ENCODE peak calls at places on chromosome 19, in four cellular contexts. G is astrocyte; H is CD8-positive, alpha-beta memory T cell; M is vagina. Z is an unnamed sample.

GRCh38 chr19:49832556-49832955 is 14.5 kb downstream of the MED25 start:
- DNase-seq in G (no peak), H (no peak), M (no peak), Z (no peak)

GRCh38 chr19:50558449-50558848 is 9.8 kb downstream of the LRRC4B start:
- DNase-seq in M (no peak), G (no peak), H (no peak), Z (no peak)

GRCh38 chr19:17236414-17236716 is 9.4 kb downstream of the NR2F6 start:
- DNase-seq in G (no peak), M (no peak), H (no peak), Z (no peak)

GRCh38 chr19:4969292-4969771 is 419 bp downstream of the KDM4B start:
- DNase-seq in G (no peak), M (no peak), H (no peak), Z (no peak)

GRCh38 chr19:7101498-7102253 is 32.2 kb downstream of the ZNF557 start:
- DNase-seq in H (no peak), M (no peak), G (no peak), Z (no peak)

GRCh38 chr19:35254341-35255297 is 5.8 kb downstream of the LSR start:
- DNase-seq in M (peak; percentile 60), G (no peak), H (no peak), Z (no peak)

GRCh38 chr19:46717716-46718143 is 816 bp upstream of the PRKD2 start:
- DNase-seq in H (no peak), M (no peak), G (no peak), Z (no peak)

GRCh38 chr19:6451583-6452222 is 7.9 kb downstream of the SLC25A23 start:
- DNase-seq in H (no peak), M (no peak), G (no peak), Z (no peak)

GRCh38 chr19:42461700-42462324 is 19.1 kb upstream of the CXCL17 start:
- DNase-seq in M (no peak), H (no peak), G (no peak), Z (no peak)

GRCh38 chr19:29547981-29548380 is 22.2 kb downstream of the VSTM2B start:
- DNase-seq in M (no peak), H (no peak), G (no peak), Z (no peak)

GRCh38 chr19:1080360-1081161 is 13.6 kb downstream of the ARHGAP45 start:
- DNase-seq in M (no peak), G (no peak), H (no peak), Z (no peak)

GRCh38 chr19:51501594-51502263 is at the start of gene SIGLEC12:
- DNase-seq in M (no peak), G (no peak), H (no peak), Z (no peak)

GRCh38 chr19:2391118-2391725 is 31.2 kb downstream of the TMPRSS9 start:
- DNase-seq in G (peak; percentile 52), M (no peak), H (peak; percentile 53), Z (peak; percentile 55)

GRCh38 chr19:11418518-11419506 is at the start of gene RGL3:
- DNase-seq in G (no peak), H (no peak), M (no peak), Z (no peak)

GRCh38 chr19:50378863-50379236 is 2.6 kb downstream of the NR1H2 start:
- DNase-seq in M (no peak), G (no peak), H (no peak), Z (no peak)

GRCh38 chr19:10888421-10888866 is 17.1 kb downstream of the CARM1 start:
- DNase-seq in H (no peak), G (no peak), M (no peak), Z (no peak)

GRCh38 chr19:49553451-49554271 is 25.9 kb downstream of the RCN3 start:
- DNase-seq in H (no peak), M (no peak), G (peak; percentile 71), Z (no peak)

GRCh38 chr19:29576761-29577661 is 29.1 kb upstream of the POP4 start:
- DNase-seq in G (peak; percentile 18), H (no peak), M (peak; percentile 16), Z (no peak)

GRCh38 chr19:11116507-11116906 is 27.2 kb downstream of the LDLR start:
- DNase-seq in H (no peak), G (no peak), M (no peak), Z (no peak)

GRCh38 chr19:5903054-5903501 is 512 bp downstream of the NDUFA11 start:
- DNase-seq in H (no peak), G (peak; percentile 46), M (no peak), Z (no peak)

GRCh38 chr19:49689133-49690072 is at the start of gene ADM5:
- DNase-seq in H (no peak), M (no peak), G (no peak), Z (no peak)

GRCh38 chr19:11460207-11460606 is 20.6 kb downstream of the ELAVL3 start:
- DNase-seq in H (no peak), G (no peak), M (no peak), Z (no peak)

GRCh38 chr19:10552596-10553053 is 8.9 kb downstream of the ATG4D start:
- DNase-seq in M (no peak), G (no peak), H (no peak), Z (no peak)

GRCh38 chr19:47408156-47408938 is 11.0 kb downstream of the MEIS3 start:
- DNase-seq in H (no peak), G (no peak), M (no peak), Z (no peak)

GRCh38 chr19:7933411-7933810 is 7.5 kb upstream of the CTXN1 start:
- DNase-seq in H (no peak), M (no peak), G (no peak), Z (no peak)

GRCh38 chr19:42069619-42070293 is at the start of gene GRIK5:
- DNase-seq in M (no peak), H (no peak), G (no peak), Z (no peak)

GRCh38 chr19:41411682-41412265 is 14.2 kb downstream of the BCKDHA start:
- DNase-seq in H (no peak), G (no peak), M (no peak), Z (no peak)

GRCh38 chr19:1672038-1672768 is 19.8 kb upstream of the TCF3 start:
- DNase-seq in H (peak; percentile 32), M (no peak), G (no peak), Z (no peak)

GRCh38 chr19:10134040-10134439 is 14.3 kb upstream of the EIF3G start:
- DNase-seq in M (no peak), G (no peak), H (no peak), Z (no peak)

GRCh38 chr19:38386968-38387549 is 775 bp downstream of the GGN start:
- DNase-seq in M (no peak), H (no peak), G (no peak), Z (no peak)

GRCh38 chr19:16069813-16070365 is 6.4 kb upstream of the TPM4 start:
- DNase-seq in M (peak; percentile 88), G (no peak), H (no peak), Z (no peak)

GRCh38 chr19:49983645-49984229 is 22.8 kb upstream of the SIGLEC11 start:
- DNase-seq in H (peak; percentile 52), G (no peak), M (no peak), Z (peak; percentile 75)

GRCh38 chr19:1082165-1082927 is 12.8 kb downstream of the POLR2E start:
- DNase-seq in H (peak; percentile 84), M (no peak), G (no peak), Z (no peak)

GRCh38 chr19:50486823-50487515 is 10.3 kb upstream of the GARIN5A start:
- DNase-seq in G (no peak), M (no peak), H (peak; percentile 27), Z (no peak)

GRCh38 chr19:47272448-47273312 is 2.0 kb upstream of the INAFM1 start:
- DNase-seq in G (peak; percentile 10), H (no peak), M (no peak), Z (peak; percentile 47)

GRCh38 chr19:10259162-10259905 is 7.3 kb downstream of the MRPL4 start:
- DNase-seq in G (peak; percentile 62), M (no peak), H (peak; percentile 77), Z (peak; percentile 81)

GRCh38 chr19:36719687-36720556 is 32.5 kb downstream of the ZNF567 start:
- DNase-seq in G (peak; percentile 10), M (no peak), H (no peak), Z (no peak)

GRCh38 chr19:11767633-11768133 is 883 bp downstream of the ZNF441 start:
- DNase-seq in M (no peak), H (peak; percentile 9), G (peak; percentile 10), Z (peak; percentile 19)

GRCh38 chr19:16587031-16588023 is 15.1 kb upstream of the SLC35E1 start:
- DNase-seq in M (no peak), H (peak; percentile 62), G (peak; percentile 58), Z (peak; percentile 36)

DNA sequence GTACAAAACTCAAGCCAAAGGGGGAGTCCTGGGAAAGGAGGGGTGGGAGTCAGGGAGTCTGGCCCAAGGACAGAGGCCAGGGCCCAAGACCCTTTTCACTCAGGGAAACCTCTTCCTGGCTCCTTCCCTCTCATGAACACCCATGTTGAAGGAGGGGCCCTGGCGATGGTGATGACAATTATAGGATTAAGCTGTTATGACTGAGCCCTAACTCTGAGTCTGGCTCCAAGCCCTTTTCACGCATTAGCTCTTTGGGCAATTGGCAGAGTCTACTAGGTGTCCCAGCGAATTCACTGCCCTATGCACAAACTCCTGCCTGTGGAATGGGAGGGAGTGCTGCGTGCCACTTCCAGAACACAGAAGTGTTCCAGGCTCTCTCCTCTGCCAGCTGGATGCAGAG is 20.7 kb downstream of the ZNF575 start:
- DNase-seq in G (no peak), M (no peak), H (no peak), Z (no peak)
- H3K4me3 ChIP-seq in G (no peak overlapping the region), M (no peak overlapping the region), H (no peak overlapping the region), Z (no peak overlapping the region)

GRCh38 chr19:45216677-45217076 is 28.5 kb downstream of the EXOC3L2 start:
- DNase-seq in M (no peak), G (peak; percentile 9), H (no peak), Z (no peak)

GRCh38 chr19:45217193-45217956 is 27.8 kb downstream of the EXOC3L2 start:
- DNase-seq in H (no peak), G (no peak), M (no peak), Z (no peak)

GRCh38 chr19:45211751-45212381 is 33.3 kb downstream of the BLOC1S3 start:
- DNase-seq in H (no peak), G (no peak), M (no peak), Z (no peak)

GRCh38 chr19:45215391-45216191 is 29.6 kb downstream of the EXOC3L2 start:
- DNase-seq in M (no peak), G (no peak), H (no peak), Z (no peak)

DNA sequence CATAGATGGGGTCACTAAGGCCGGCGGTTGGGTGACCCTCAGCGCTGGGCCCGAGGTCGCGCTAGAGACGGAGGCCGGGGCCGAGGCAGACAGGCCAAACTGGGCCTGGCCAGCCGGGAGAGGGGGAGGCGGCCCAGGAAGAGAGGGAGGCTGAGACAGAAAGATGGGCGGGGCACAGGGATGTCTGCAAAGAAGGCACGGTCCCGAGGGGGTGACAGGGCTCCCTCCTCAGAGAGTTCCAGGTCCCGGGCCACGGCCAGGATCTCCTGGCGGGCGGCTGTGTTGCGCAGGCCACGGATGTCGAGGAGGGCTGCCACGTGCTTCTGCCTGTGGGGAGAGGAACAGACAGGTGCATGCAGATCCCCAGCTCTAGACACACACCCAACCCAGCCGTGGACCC is 32.2 kb downstream of the EXOC3L2 start:
- DNase-seq in G (no peak), H (no peak), M (no peak), Z (no peak)
- H3K36me3 ChIP-seq in G (no peaks in the 10 kb centered on the region), H (no peaks in the 10 kb centered on the region), M (no peaks in the 10 kb centered on the region), Z (no peaks in the 10 kb centered on the region)

GRCh38 chr19:45592366-45592765 is 7.8 kb upstream of the OPA3 start:
- DNase-seq in G (no peak), H (no peak), M (no peak), Z (no peak)
- H3K27ac ChIP-seq in G (no peak overlapping the region), H (no peak overlapping the region), M (no peak overlapping the region), Z (no peak overlapping the region)

GRCh38 chr19:33143897-33144405 is 12.0 kb downstream of the WDR88 start:
- DNase-seq in M (no peak), H (peak; percentile 50), G (no peak), Z (peak; percentile 60)
- H3K4me3 ChIP-seq in M (no peak overlapping the region), H (no peak overlapping the region), G (no peak overlapping the region), Z (no peak overlapping the region)

Z was measured in tibial nerve.